ENCODE peak calls at places on chromosomes 12 and 14, in five cellular contexts. R is GM12878, S is HCT116, D is K562, C is endothelial cell of umbilical vein. I is an unnamed sample.

GRCh38 chr12:111457577-111457976 is 51.9 kb downstream of the SH2B3 start:
- DNase-seq in R (no peak), S (no peak), D (no peak), C (no peak), I (no peak)

GRCh38 chr12:114944736-114945135 is 260.8 kb upstream of the TBX3 start:
- DNase-seq in R (no peak), S (no peak), D (no peak), C (no peak), I (no peak)

GRCh38 chr14:80100681-80101080 is 110.6 kb downstream of the DIO2 start:
- DNase-seq in R (no peak), S (no peak), D (no peak), C (no peak), I (no peak)

GRCh38 chr12:104684884-104685283 is 228.1 kb downstream of the CHST11 start:
- DNase-seq in R (no peak), S (no peak), D (no peak), C (peak), I (peak)

GRCh38 chr14:88765130-88765529 is 27.6 kb downstream of the EML5 start:
- DNase-seq in R (no peak), S (no peak), D (no peak), C (no peak), I (no peak)

GRCh38 chr12:6275609-6276246 is 34.8 kb upstream of the PLEKHG6 start:
- DNase-seq in R (no peak), S (no peak), D (no peak), C (no peak), I (no peak)

GRCh38 chr12:21941522-21942376 is 523 bp upstream of the ABCC9 start:
- DNase-seq in R (no peak), S (no peak), D (no peak), C (peak), I (no peak)

GRCh38 chr12:4215862-4216541 is 57.6 kb upstream of the CCND2 start:
- DNase-seq in R (peak), S (no peak), D (no peak), C (no peak), I (no peak)

GRCh38 chr12:26091837-26092236 is 33.0 kb downstream of the BHLHE41 start:
- DNase-seq in R (no peak), S (no peak), D (no peak), C (no peak), I (no peak)

GRCh38 chr12:131671276-131671675 is 39.6 kb upstream of the SFSWAP start:
- DNase-seq in R (no peak), S (no peak), D (no peak), C (no peak), I (no peak)

GRCh38 chr14:99744199-99744872 is 48.9 kb upstream of the EML1 start:
- DNase-seq in R (no peak), S (no peak), D (no peak), C (no peak), I (peak)

GRCh38 chr12:8014836-8015235 is 17.7 kb upstream of the FOXJ2 start:
- DNase-seq in R (no peak), S (no peak), D (no peak), C (no peak), I (no peak)

GRCh38 chr12:71685312-71685906 is 473 bp upstream of the TMEM19 start:
- DNase-seq in R (no peak), S (no peak), D (no peak), C (no peak), I (no peak)

GRCh38 chr12:132638541-132639408 is 20.2 kb downstream of the P2RX2 start:
- DNase-seq in R (no peak), S (no peak), D (peak), C (peak), I (no peak)

GRCh38 chr12:116241157-116241772 is 36.2 kb downstream of the MED13L start:
- DNase-seq in R (no peak), S (no peak), D (no peak), C (peak), I (no peak)

GRCh38 chr12:127723236-127723635 is 543.7 kb upstream of the TMEM132C start:
- DNase-seq in R (no peak), S (no peak), D (no peak), C (no peak), I (no peak)

GRCh38 chr12:115407723-115408122 is 723.7 kb upstream of the TBX3 start:
- DNase-seq in R (no peak), S (no peak), D (no peak), C (no peak), I (no peak)

GRCh38 chr14:95889236-95889979 is 12.8 kb downstream of the TUNAR start:
- DNase-seq in R (peak), S (no peak), D (no peak), C (no peak), I (no peak)

GRCh38 chr14:69877492-69877891 is 1.7 kb upstream of the SMOC1 start:
- DNase-seq in R (no peak), S (peak), D (peak), C (peak), I (no peak)

GRCh38 chr14:92676448-92677086 is 71.9 kb downstream of the LGMN start:
- DNase-seq in R (no peak), S (no peak), D (no peak), C (no peak), I (no peak)

GRCh38 chr12:51371295-51371953 is 19.8 kb downstream of the GALNT6 start:
- DNase-seq in R (no peak), S (peak), D (no peak), C (peak), I (no peak)

GRCh38 chr14:78188882-78189281 is 18.7 kb downstream of the NRXN3 start:
- DNase-seq in R (no peak), S (no peak), D (no peak), C (no peak), I (no peak)

GRCh38 chr14:77707355-77707723 is 484 bp downstream of the ALKBH1 start:
- DNase-seq in R (no peak), S (no peak), D (peak), C (peak), I (peak)

GRCh38 chr12:75364918-75365317 is 26.0 kb upstream of the GLIPR1L2 start:
- DNase-seq in R (no peak), S (no peak), D (no peak), C (no peak), I (peak)

GRCh38 chr14:102279688-102280348 is 25.1 kb downstream of the MOK start:
- DNase-seq in R (no peak), S (peak), D (no peak), C (no peak), I (no peak)

GRCh38 chr14:70212752-70213151 is 24.0 kb upstream of the SLC8A3 start:
- DNase-seq in R (no peak), S (no peak), D (no peak), C (no peak), I (no peak)

GRCh38 chr12:117294206-117294605 is 67.2 kb downstream of the NOS1 start:
- DNase-seq in R (no peak), S (no peak), D (peak), C (no peak), I (no peak)

GRCh38 chr12:18895946-18896345 is 158.0 kb downstream of the CAPZA3 start:
- DNase-seq in R (no peak), S (no peak), D (peak), C (no peak), I (no peak)

GRCh38 chr14:104640681-104641080 is 36.1 kb upstream of the TMEM179 start:
- DNase-seq in R (no peak), S (no peak), D (no peak), C (no peak), I (no peak)
- H3K9ac ChIP-seq in R (no peak), S (peak), D (no peak), C (no peak), I (no peak)

GRCh38 chr14:60315181-60315580 is 66.2 kb downstream of the PPM1A start:
- DNase-seq in R (no peak), S (no peak), D (no peak), C (no peak), I (no peak)

GRCh38 chr14:60315591-60315990 is 66.6 kb downstream of the PPM1A start:
- DNase-seq in R (no peak), S (no peak), D (no peak), C (no peak), I (no peak)

GRCh38 chr14:60313093-60313492 is 64.1 kb downstream of the PPM1A start:
- DNase-seq in R (no peak), S (no peak), D (no peak), C (no peak), I (peak)

GRCh38 chr14:60323199-60323891 is 74.3 kb downstream of the PPM1A start:
- DNase-seq in R (no peak), S (no peak), D (peak), C (no peak), I (no peak)

DNA sequence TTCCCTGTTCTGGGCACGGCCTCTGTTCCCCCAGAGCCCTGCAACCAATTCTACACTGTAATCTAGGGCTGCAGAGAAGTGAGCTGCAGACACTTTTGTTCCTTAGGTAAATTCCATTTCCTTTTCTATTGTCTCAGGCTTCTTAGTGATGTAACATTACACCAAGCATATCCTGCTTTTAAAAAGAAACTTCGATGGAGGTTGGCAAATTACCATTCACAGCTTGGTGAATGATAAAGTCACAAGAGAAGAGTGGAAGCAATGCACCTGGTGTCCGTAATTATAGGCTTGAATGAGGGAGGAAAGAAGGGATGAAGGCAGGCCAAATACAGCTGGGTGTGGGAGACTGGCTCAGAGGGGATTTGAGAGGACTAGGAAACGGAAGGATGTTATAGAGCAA is 68.6 kb downstream of the PPM1A start:
- DNase-seq in R (no peak), S (no peak), D (no peak), C (peak), I (no peak)
- TF ChIP-seq POLR2AphosphoS5 in R (no peak), S (no peak), D (no peak), C (no peak), I (no peak)

GRCh38 chr14:91415794-91416743 is 1.6 kb downstream of the CCDC88C start:
- DNase-seq in R (peak), S (no peak), D (no peak), C (peak), I (no peak)

GRCh38 chr14:91417983-91418386 is 365 bp upstream of the CCDC88C start:
- DNase-seq in R (no peak), S (peak), D (peak), C (no peak), I (no peak)

GRCh38 chr14:91416744-91417133 is 881 bp downstream of the CCDC88C start:
- DNase-seq in R (no peak), S (no peak), D (no peak), C (peak), I (no peak)

GRCh38 chr14:91418387-91419043 is 895 bp upstream of the CCDC88C start:
- DNase-seq in R (no peak), S (peak), D (peak), C (peak), I (no peak)

DNA sequence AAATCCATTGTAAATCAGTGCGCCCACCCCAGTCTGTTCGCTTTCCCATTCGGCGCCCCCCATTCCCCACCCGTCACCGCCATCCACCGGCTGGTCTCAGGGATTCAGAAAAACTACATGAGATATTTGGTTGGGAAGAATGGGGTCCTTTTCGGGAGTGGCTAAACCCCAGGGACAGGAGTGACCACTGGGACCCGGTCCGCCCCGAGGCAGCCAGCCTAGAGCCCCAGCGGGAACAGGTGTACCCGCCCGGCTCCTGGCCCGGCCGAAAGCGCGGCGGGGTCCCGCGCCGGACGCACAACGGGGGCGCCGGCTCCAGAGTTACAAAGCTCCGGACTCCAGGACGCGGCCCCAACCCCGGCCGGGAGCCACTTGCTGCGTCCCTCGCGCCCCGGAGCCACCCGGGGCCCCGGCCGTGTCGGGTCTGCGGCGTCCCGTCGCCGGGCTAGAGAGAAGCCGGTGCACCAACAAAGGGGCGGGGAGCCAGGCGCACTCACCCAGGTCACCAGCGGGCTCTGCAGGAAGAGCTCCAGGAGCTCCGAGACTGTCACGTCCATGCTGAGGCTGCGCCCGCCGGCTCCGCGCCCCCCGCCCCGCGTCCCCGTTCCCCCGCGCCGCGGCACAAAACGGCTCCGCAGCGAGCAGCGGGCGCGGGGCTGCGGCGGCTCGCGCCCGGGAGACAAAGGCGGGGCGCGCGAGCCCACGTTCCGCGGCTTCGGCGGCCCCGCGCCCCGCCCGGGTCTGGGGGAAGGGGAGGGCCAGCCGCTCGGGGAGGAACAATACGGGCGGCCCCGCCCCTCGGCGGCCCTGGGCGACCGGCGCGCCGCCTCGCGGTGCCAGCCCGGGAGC is at the start of gene CCDC88C:
- DNase-seq in R (no peak), S (peak), D (no peak), C (peak), I (no peak)
- TF ChIP-seq EZH2 in R (no peak), S (no peak), D (no peak), C (no peak), I (no peak)

GRCh38 chr14:93938766-93939303 is 11.7 kb downstream of the FAM181A start:
- DNase-seq in R (no peak), S (no peak), D (no peak), C (no peak), I (no peak)
- H3K9ac ChIP-seq in R (no peak), S (no peak), D (no peak), C (no peak), I (no peak)

GRCh38 chr14:65357091-65357490 is 55.4 kb upstream of the FUT8 start:
- DNase-seq in R (no peak), S (no peak), D (no peak), C (no peak), I (no peak)

GRCh38 chr14:65352964-65353530 is 59.5 kb upstream of the FUT8 start:
- DNase-seq in R (no peak), S (peak), D (no peak), C (peak), I (no peak)

GRCh38 chr14:65354131-65354530 is 58.4 kb upstream of the FUT8 start:
- DNase-seq in R (no peak), S (no peak), D (no peak), C (no peak), I (no peak)

GRCh38 chr14:65356327-65356836 is 56.1 kb upstream of the FUT8 start:
- DNase-seq in R (no peak), S (peak), D (peak), C (peak), I (no peak)

DNA sequence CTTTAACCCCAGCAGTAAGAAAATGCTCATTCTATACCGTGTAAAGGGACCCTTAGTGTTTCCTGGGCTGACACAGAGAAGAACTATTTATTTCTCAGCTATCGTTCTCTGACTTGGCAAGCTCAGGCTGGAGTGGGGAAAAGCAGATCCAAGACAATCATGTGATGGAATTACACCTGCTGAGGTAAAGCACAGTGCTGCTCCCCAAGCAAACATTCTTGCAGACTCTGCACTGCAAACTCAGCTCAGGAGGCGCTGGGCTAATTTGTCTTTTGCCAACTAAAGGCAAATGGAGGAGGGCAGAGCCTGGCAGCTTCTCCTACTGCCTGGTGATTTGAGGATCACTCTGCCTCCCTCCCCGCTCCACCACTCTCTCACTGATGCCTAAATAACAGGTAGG is 57.8 kb upstream of the FUT8 start:
- DNase-seq in R (no peak), S (no peak), D (no peak), C (no peak), I (no peak)
- TF ChIP-seq POLR2AphosphoS5 in R (no peak), S (no peak), D (no peak), C (no peak), I (no peak)

GRCh38 chr14:61675291-61675690 is 20.0 kb upstream of the HIF1A start:
- DNase-seq in R (no peak), S (no peak), D (no peak), C (no peak), I (no peak)

GRCh38 chr14:61670576-61670975 is 24.7 kb upstream of the HIF1A start:
- DNase-seq in R (no peak), S (no peak), D (no peak), C (no peak), I (no peak)

GRCh38 chr14:61671086-61671485 is 24.2 kb upstream of the HIF1A start:
- DNase-seq in R (no peak), S (no peak), D (no peak), C (peak), I (no peak)

GRCh38 chr14:61673305-61673704 is 22.0 kb upstream of the HIF1A start:
- DNase-seq in R (no peak), S (no peak), D (no peak), C (peak), I (no peak)

GRCh38 chr14:61672796-61673195 is 22.5 kb upstream of the HIF1A start:
- DNase-seq in R (no peak), S (no peak), D (no peak), C (no peak), I (no peak)
- TF ChIP-seq EZH2 in R (no peak), S (no peak), D (no peak), C (no peak), I (no peak)

GRCh38 chr12:122838841-122839240 is 3.6 kb downstream of the HIP1R start:
- DNase-seq in R (no peak), S (no peak), D (no peak), C (no peak), I (no peak)

GRCh38 chr12:122836027-122836921 is 1.0 kb downstream of the HIP1R start:
- DNase-seq in R (peak), S (no peak), D (peak), C (peak), I (peak)

GRCh38 chr12:122839907-122840554 is 4.8 kb downstream of the HIP1R start:
- DNase-seq in R (no peak), S (no peak), D (no peak), C (no peak), I (no peak)

GRCh38 chr12:122835693-122836026 is 403 bp downstream of the HIP1R start:
- DNase-seq in R (no peak), S (no peak), D (peak), C (no peak), I (no peak)

DNA sequence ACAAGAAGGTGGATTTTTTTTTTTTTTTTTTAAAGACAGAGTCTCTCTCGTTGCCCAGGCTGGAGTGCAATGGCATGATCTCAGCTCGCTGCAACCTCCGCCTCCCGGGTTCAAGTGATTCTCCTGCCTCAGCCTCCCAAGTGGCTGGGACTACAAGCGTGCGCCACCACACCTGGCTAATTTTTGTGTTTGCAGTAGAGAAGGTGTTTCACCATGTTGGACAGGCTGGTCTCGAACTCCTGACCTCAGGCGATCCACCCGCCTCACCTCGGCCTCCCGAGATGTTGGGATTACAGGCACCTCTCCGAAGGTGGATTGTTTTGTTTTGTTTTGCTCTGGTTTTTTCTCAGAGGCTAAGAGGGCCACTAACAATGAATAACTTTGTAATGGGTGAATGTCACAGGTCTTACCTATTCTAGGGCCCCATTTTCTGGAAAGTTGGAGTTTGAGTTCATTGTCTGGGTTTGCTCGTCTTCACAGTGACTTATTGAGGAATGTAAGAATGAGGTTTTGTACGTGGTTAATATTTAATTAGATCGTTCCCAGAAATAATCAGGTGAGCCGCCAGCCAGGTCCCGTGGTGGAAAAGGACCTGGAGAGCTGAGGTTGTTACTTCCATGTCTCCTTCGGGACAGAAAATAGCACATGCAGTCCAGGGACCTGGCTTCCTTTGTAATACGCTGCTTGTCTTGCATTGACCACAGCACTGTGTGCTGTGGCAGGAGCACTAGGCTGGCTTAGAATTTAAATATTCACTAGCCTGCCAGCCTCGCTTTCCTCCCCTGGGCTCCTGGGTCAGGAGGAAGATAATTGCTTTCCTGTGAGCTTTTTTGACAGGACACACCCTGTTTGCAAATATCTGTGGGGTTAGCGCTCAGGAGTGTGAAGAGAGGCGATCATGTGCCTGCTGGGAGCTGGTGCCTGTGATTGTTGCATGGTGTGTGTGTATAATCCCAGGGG is 2.3 kb downstream of the HIP1R start:
- DNase-seq in R (no peak), S (no peak), D (no peak), C (no peak), I (no peak)
- H3K9ac ChIP-seq in R (no peak), S (no peak), D (no peak), C (no peak), I (no peak)

GRCh38 chr12:109182041-109182839 is 65.9 kb downstream of the ACACB start:
- DNase-seq in R (no peak), S (no peak), D (no peak), C (no peak), I (no peak)
- TF ChIP-seq POLR2AphosphoS5 in R (no peak), S (no peak), D (no peak), C (no peak), I (no peak)

I was measured in SK-N-MC.